ENCODE peak calls at places on chromosome 1, in ten cellular contexts. L is breast epithelium; M is fibroblast of lung; S is body of pancreas; C is transverse colon; H is upper lobe of right lung; K is cardiac muscle cell; Z is uterus; F is CD8-positive, alpha-beta T cell; A is pancreas. O is an unnamed sample.

GRCh38 chr1:56773341-56774066 is 45.7 kb downstream of the FYB2 start:
- DNase-seq in H (no peak), A (no peak), S (no peak), M (peak; percentile 10), C (no peak), Z (no peak), K (no peak), F (no peak), L (no peak), O (no peak)

GRCh38 chr1:235295902-235296350 is 32.1 kb downstream of the ARID4B start:
- DNase-seq in L (no peak), A (peak; percentile 87), H (no peak), C (no peak), M (peak; percentile 68), K (no peak), F (no peak), S (peak; percentile 91), Z (no peak), O (peak; percentile 66)

GRCh38 chr1:185694081-185694480 is 40.1 kb upstream of the HMCN1 start:
- DNase-seq in C (peak; percentile 30), S (peak; percentile 39), Z (peak; percentile 17), A (peak; percentile 28), K (no peak), H (no peak), L (no peak), F (no peak), M (no peak), O (no peak)

GRCh38 chr1:206880310-206880709 is 14.9 kb downstream of the IL20 start:
- DNase-seq in S (no peak), C (no peak), H (no peak), L (no peak), M (no peak), K (no peak), Z (no peak), F (no peak), A (no peak), O (no peak)

GRCh38 chr1:201946224-201946908 is at the start of gene LMOD1:
- DNase-seq in S (peak; percentile 84), A (peak; percentile 60), K (peak; percentile 98), Z (peak; percentile 99), H (peak; percentile 85), C (peak; percentile 82), L (peak; percentile 83), M (peak; percentile 98), F (no peak), O (peak; percentile 99)

GRCh38 chr1:160539896-160540858 is 17.1 kb upstream of the SLAMF6 start:
- DNase-seq in M (no peak), H (no peak), L (no peak), A (peak; percentile 72), S (peak; percentile 70), Z (no peak), C (peak; percentile 64), F (peak; percentile 19), K (peak; percentile 13), O (no peak)

GRCh38 chr1:42319871-42320484 is 15.1 kb downstream of the FOXJ3 start:
- DNase-seq in L (no peak), M (no peak), Z (no peak), A (no peak), C (peak; percentile 58), K (no peak), S (no peak), H (no peak), F (peak; percentile 18), O (no peak)

GRCh38 chr1:113141650-113142473 is 68.9 kb downstream of the LRIG2 start:
- DNase-seq in Z (no peak), S (no peak), C (no peak), A (no peak), L (no peak), K (no peak), F (no peak), H (no peak), M (peak; percentile 65), O (peak; percentile 9)

GRCh38 chr1:96376846-96377245 is 344.7 kb upstream of the PTBP2 start:
- DNase-seq in C (no peak), K (no peak), S (no peak), A (no peak), H (no peak), Z (no peak), M (no peak), F (no peak), L (no peak), O (no peak)

GRCh38 chr1:67376381-67376780 is 53.8 kb downstream of the SERBP1 start:
- DNase-seq in M (no peak), C (no peak), F (no peak), L (no peak), A (no peak), H (no peak), Z (no peak), S (no peak), K (no peak), O (no peak)

GRCh38 chr1:183267646-183268431 is 81.8 kb downstream of the LAMC2 start:
- DNase-seq in M (peak; percentile 98), C (no peak), A (no peak), F (no peak), L (no peak), K (no peak), S (peak; percentile 33), H (no peak), Z (no peak), O (no peak)

GRCh38 chr1:182069028-182069466 is 7.5 kb upstream of the ZNF648 start:
- DNase-seq in A (peak; percentile 52), S (peak; percentile 70), F (no peak), C (peak; percentile 54), L (no peak), Z (no peak), K (peak; percentile 82), H (peak; percentile 82), M (no peak), O (peak; percentile 58)

GRCh38 chr1:176575991-176576390 is 113.0 kb downstream of the PAPPA2 start:
- DNase-seq in F (no peak), L (no peak), M (no peak), K (no peak), H (no peak), C (no peak), A (no peak), S (no peak), Z (no peak), O (no peak)

GRCh38 chr1:199774433-199775089 is 252.9 kb upstream of the NR5A2 start:
- DNase-seq in S (peak; percentile 91), K (no peak), C (peak; percentile 40), Z (no peak), L (no peak), A (peak; percentile 76), M (peak; percentile 81), F (no peak), H (no peak), O (peak; percentile 88)

GRCh38 chr1:89594096-89594740 is 38.7 kb upstream of the LRRC8C start:
- DNase-seq in S (no peak), L (no peak), F (no peak), K (no peak), M (peak; percentile 20), H (no peak), C (no peak), A (no peak), Z (no peak), O (no peak)

GRCh38 chr1:214541206-214541605 is 10.2 kb downstream of the PTPN14 start:
- DNase-seq in M (no peak), K (no peak), S (no peak), C (no peak), Z (no peak), L (no peak), H (no peak), F (no peak), A (no peak), O (no peak)

GRCh38 chr1:48047116-48047515 is 49.9 kb upstream of the TRABD2B start:
- DNase-seq in Z (no peak), K (no peak), A (no peak), C (no peak), H (no peak), F (no peak), S (no peak), L (no peak), M (peak; percentile 45), O (no peak)

DNA sequence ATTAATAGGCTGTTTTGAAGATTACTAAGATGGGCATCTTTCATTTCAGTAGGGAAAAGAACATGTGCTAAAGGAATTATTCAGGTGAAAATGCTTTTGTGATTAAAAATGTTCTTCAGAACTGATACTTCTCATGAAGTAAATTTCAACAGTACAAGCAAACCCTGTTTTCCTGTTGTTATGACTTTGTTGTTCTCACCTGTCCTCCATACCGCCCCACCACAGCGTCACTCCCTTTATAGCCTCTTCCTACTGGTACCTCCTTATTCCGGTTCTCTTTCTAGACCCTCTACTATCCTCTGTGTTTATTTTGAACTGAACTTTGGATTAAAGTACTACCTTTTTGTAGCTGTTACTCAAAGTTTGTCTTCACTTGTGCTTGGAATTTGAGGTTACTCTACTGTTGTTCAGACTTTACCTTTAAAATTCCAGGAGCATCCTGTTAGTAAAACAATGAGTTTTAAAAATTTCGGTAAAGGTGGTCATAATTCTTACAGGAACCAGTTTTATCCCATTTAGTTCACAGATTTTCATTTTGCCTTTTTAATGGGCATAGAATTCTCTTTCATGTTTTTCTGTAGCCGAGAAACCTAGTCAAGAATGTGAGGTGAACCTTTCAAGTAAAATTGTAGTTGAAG is 10.9 kb downstream of the CNST start:
- DNase-seq in Z (no peak), K (no peak), A (no peak), F (no peak), S (no peak), M (no peak), H (no peak), L (no peak), C (no peak), O (no peak)
- H3K4me1 ChIP-seq in Z (peaks cover 10% of the 10 kb centered on the region), K (peaks cover 34% of the 10 kb centered on the region), A (peaks cover 3% of the 10 kb centered on the region), F (peaks cover 57% of the 10 kb centered on the region), S (peaks cover 16% of the 10 kb centered on the region), M (peaks cover 7% of the 10 kb centered on the region), H (peaks cover 22% of the 10 kb centered on the region), L (no peaks in the 10 kb centered on the region), C (peaks cover 46% of the 10 kb centered on the region), O (peaks cover 39% of the 10 kb centered on the region)

GRCh38 chr1:156259805-156260204 is 11.9 kb upstream of the PAQR6 start:
- DNase-seq in S (no peak), A (no peak), F (no peak), Z (peak; percentile 47), K (no peak), L (no peak), M (no peak), C (no peak), H (no peak), O (no peak)
- TF ChIP-seq CTCF in S (no peak), A (no peak), F (no peak), Z (peak; percentile 13), K (peak; percentile 23), L (no peak), M (peak; percentile 22), C (no peak), H (no peak), O (no peak)

GRCh38 chr1:38433097-38433722 is 386.6 kb upstream of the POU3F1 start:
- DNase-seq in H (no peak), A (no peak), F (no peak), M (no peak), L (no peak), K (no peak), Z (no peak), S (no peak), C (no peak), O (no peak)
- H3K27ac ChIP-seq in H (no peak overlapping the region), A (no peak overlapping the region), F (no peak overlapping the region), M (no peak overlapping the region), L (no peak overlapping the region), K (no peak overlapping the region), Z (no peak overlapping the region), S (no peak overlapping the region), C (no peak overlapping the region), O (no peak overlapping the region)

DNA sequence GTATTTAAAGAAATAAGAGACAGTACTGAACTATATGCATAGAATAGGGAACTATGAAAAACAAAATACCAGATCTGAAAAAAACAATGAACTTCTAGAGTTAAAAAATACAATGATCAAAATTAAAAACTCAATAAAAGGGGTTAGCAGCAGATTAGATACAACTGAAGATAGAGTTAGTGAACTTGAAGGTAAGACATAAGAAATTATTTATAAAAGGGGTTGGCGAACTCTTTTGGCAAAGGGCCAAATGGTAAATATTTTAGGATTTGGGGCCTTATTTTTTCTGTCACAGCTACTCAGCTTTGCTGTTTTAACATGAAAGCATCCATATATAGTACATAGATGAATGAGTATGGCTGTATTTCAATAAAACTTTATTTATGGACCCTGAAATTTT is 111.4 kb downstream of the ST3GAL3 start:
- DNase-seq in A (no peak), H (no peak), Z (no peak), M (no peak), C (no peak), S (no peak), K (no peak), F (no peak), L (no peak), O (no peak)
- H3K4me1 ChIP-seq in A (no peaks in the 10 kb centered on the region), H (no peaks in the 10 kb centered on the region), Z (no peaks in the 10 kb centered on the region), M (peaks cover 11% of the 10 kb centered on the region), C (peaks cover 3% of the 10 kb centered on the region), S (no peaks in the 10 kb centered on the region), K (peaks cover 12% of the 10 kb centered on the region), F (no peaks in the 10 kb centered on the region), L (peaks cover 6% of the 10 kb centered on the region), O (no peaks in the 10 kb centered on the region)

O was measured in thyroid gland.